ENCODE peak calls at places on chromosomes 1 and 21, in nine cellular contexts. V, Y, M, L, C, E, S, D and B are unnamed samples.
A peak's percentile ranks its signal among the peaks of the same experiment; 100 is the strongest.

GRCh38 chr1:181798191-181798926 is 263.2 kb downstream of the ZNF648 start:
- DNase-seq in V (no peak), Y (no peak), M (no peak), L (no peak), C (no peak), E (no peak), S (no peak), D (no peak), B (no peak)

GRCh38 chr21:46637952-46638746 is 2.7 kb downstream of the PRMT2 start:
- DNase-seq in V (no peak), Y (no peak), M (no peak), L (no peak), C (no peak), E (no peak), S (no peak), D (no peak), B (no peak)

GRCh38 chr21:36422279-36423098 is 37.3 kb downstream of the CHAF1B start:
- DNase-seq in V (peak; percentile 13), Y (no peak), M (peak; percentile 14), L (peak; percentile 52), C (peak; percentile 40), E (peak; percentile 35), S (peak; percentile 66), D (peak; percentile 40), B (peak; percentile 92)

GRCh38 chr1:206575894-206576737 is 36.1 kb downstream of the EIF2D start:
- DNase-seq in V (peak; percentile 77), Y (no peak), M (no peak), L (no peak), C (no peak), E (no peak), S (no peak), D (no peak), B (no peak)

GRCh38 chr21:45888361-45889009 is 93.1 kb upstream of the COL6A1 start:
- DNase-seq in V (no peak), Y (no peak), M (no peak), L (no peak), C (no peak), E (no peak), S (no peak), D (no peak), B (no peak)

GRCh38 chr21:14545906-14546480 is at the start of gene SAMSN1:
- DNase-seq in V (no peak), Y (peak; percentile 30), M (peak; percentile 44), L (no peak), C (no peak), E (no peak), S (no peak), D (no peak), B (no peak)

GRCh38 chr1:203557958-203558760 is 64.2 kb downstream of the OPTC start:
- DNase-seq in V (no peak), Y (no peak), M (no peak), L (peak; percentile 97), C (no peak), E (peak; percentile 100), S (no peak), D (no peak), B (no peak)

GRCh38 chr1:54800899-54801759 is at the start of gene TTC22:
- DNase-seq in V (no peak), Y (peak; percentile 50), M (peak; percentile 61), L (peak; percentile 21), C (peak; percentile 53), E (no peak), S (peak; percentile 50), D (no peak), B (peak; percentile 78)

GRCh38 chr1:221809101-221810029 is 67.5 kb upstream of the DUSP10 start:
- DNase-seq in V (no peak), Y (no peak), M (no peak), L (no peak), C (no peak), E (no peak), S (no peak), D (no peak), B (no peak)

GRCh38 chr1:199684686-199685273 is 342.7 kb upstream of the NR5A2 start:
- DNase-seq in V (peak; percentile 58), Y (no peak), M (no peak), L (peak; percentile 85), C (no peak), E (peak; percentile 79), S (peak; percentile 28), D (peak; percentile 25), B (peak; percentile 57)

GRCh38 chr1:98402860-98403259 is 258.7 kb upstream of the SNX7 start:
- DNase-seq in V (no peak), Y (no peak), M (no peak), L (no peak), C (no peak), E (no peak), S (no peak), D (no peak), B (no peak)

GRCh38 chr1:39205102-39205780 is 746 bp downstream of the MACF1 start:
- DNase-seq in V (no peak), Y (peak; percentile 20), M (peak; percentile 56), L (peak; percentile 74), C (peak; percentile 69), E (peak; percentile 88), S (no peak), D (no peak), B (peak; percentile 13)

GRCh38 chr1:41533016-41533730 is 48.7 kb upstream of the EDN2 start:
- DNase-seq in V (no peak), Y (no peak), M (no peak), L (no peak), C (no peak), E (no peak), S (no peak), D (no peak), B (no peak)

GRCh38 chr21:26072891-26073615 is 97.5 kb downstream of the APP start:
- DNase-seq in V (no peak), Y (no peak), M (no peak), L (peak; percentile 46), C (no peak), E (peak; percentile 71), S (no peak), D (no peak), B (no peak)

GRCh38 chr1:59674605-59675004 is 140.1 kb upstream of the HOOK1 start:
- DNase-seq in V (no peak), Y (no peak), M (no peak), L (peak; percentile 80), C (no peak), E (no peak), S (no peak), D (peak; percentile 88), B (no peak)

GRCh38 chr1:89436856-89437255 is 73.0 kb downstream of the GBP6 start:
- DNase-seq in V (no peak), Y (no peak), M (no peak), L (no peak), C (no peak), E (no peak), S (no peak), D (no peak), B (no peak)

GRCh38 chr1:202964755-202965440 is 2.2 kb downstream of the CYB5R1 start:
- DNase-seq in V (peak; percentile 83), Y (no peak), M (no peak), L (peak; percentile 33), C (no peak), E (no peak), S (no peak), D (no peak), B (no peak)

GRCh38 chr1:37822942-37823865 is 15.2 kb upstream of the YRDC start:
- DNase-seq in V (no peak), Y (no peak), M (no peak), L (no peak), C (no peak), E (no peak), S (no peak), D (no peak), B (no peak)

GRCh38 chr1:113858418-113858817 is 13.1 kb downstream of the PTPN22 start:
- DNase-seq in V (no peak), Y (no peak), M (no peak), L (no peak), C (no peak), E (no peak), S (no peak), D (no peak), B (no peak)

GRCh38 chr21:42614391-42614790 is 39.0 kb upstream of the PDE9A start:
- DNase-seq in V (no peak), Y (no peak), M (peak; percentile 23), L (no peak), C (peak; percentile 27), E (no peak), S (no peak), D (no peak), B (no peak)

GRCh38 chr1:210477328-210477924 is 148.7 kb downstream of the HHAT start:
- DNase-seq in V (no peak), Y (no peak), M (no peak), L (peak; percentile 70), C (no peak), E (no peak), S (no peak), D (no peak), B (no peak)